ENCODE peak calls at places on chromosomes 5 and 9, in seven cellular contexts. Q, V, P, W, N, U and F are unnamed samples.

GRCh38 chr9:117325789-117326185 is 89.1 kb downstream of the ASTN2 start:
- DNase-seq in Q (no peak), V (no peak), P (no peak), W (no peak), N (no peak), U (no peak), F (no peak)

GRCh38 chr9:71685394-71685793 is 82.9 kb downstream of the CEMIP2 start:
- DNase-seq in Q (no peak), V (no peak), P (no peak), W (no peak), N (no peak), U (no peak), F (no peak)

GRCh38 chr9:38141751-38142150 is 72.7 kb upstream of the SHB start:
- DNase-seq in Q (peak), V (no peak), P (peak), W (no peak), N (no peak), U (no peak), F (no peak)

GRCh38 chr9:82597225-82598158 is 465.4 kb downstream of the RASEF start:
- DNase-seq in Q (no peak), V (no peak), P (no peak), W (no peak), N (no peak), U (no peak), F (no peak)

GRCh38 chr9:72147676-72148075 is 1.6 kb upstream of the GDA start:
- DNase-seq in Q (no peak), V (no peak), P (no peak), W (no peak), N (no peak), U (no peak), F (no peak)

GRCh38 chr9:71249729-71250317 is 128.4 kb upstream of the TRPM3 start:
- DNase-seq in Q (peak), V (no peak), P (peak), W (no peak), N (no peak), U (no peak), F (peak)

GRCh38 chr5:5617024-5617423 is 194.5 kb downstream of the ICE1 start:
- DNase-seq in Q (no peak), V (no peak), P (no peak), W (no peak), N (no peak), U (no peak), F (no peak)

GRCh38 chr9:5442400-5443011 is 4.8 kb upstream of the PLGRKT start:
- DNase-seq in Q (peak), V (no peak), P (peak), W (peak), N (no peak), U (no peak), F (peak)

GRCh38 chr5:42397267-42397666 is 26.0 kb upstream of the GHR start:
- DNase-seq in Q (no peak), V (peak), P (no peak), W (no peak), N (no peak), U (no peak), F (no peak)

GRCh38 chr5:60287174-60287771 is 393.7 kb upstream of the PDE4D start:
- DNase-seq in Q (no peak), V (no peak), P (peak), W (no peak), N (no peak), U (no peak), F (no peak)

GRCh38 chr5:102595332-102595731 is 96.5 kb upstream of the SLCO6A1 start:
- DNase-seq in Q (no peak), V (no peak), P (no peak), W (no peak), N (no peak), U (no peak), F (no peak)

GRCh38 chr5:89313044-89313443 is 430.1 kb upstream of the MEF2C start:
- DNase-seq in Q (peak), V (no peak), P (no peak), W (no peak), N (no peak), U (no peak), F (no peak)

GRCh38 chr9:136784249-136784996 is 6.7 kb upstream of the TMEM141 start:
- DNase-seq in Q (no peak), V (no peak), P (no peak), W (no peak), N (no peak), U (no peak), F (no peak)

GRCh38 chr9:73441890-73442818 is 290.5 kb downstream of the ANXA1 start:
- DNase-seq in Q (no peak), V (no peak), P (no peak), W (no peak), N (no peak), U (no peak), F (no peak)